ENCODE peak calls at places on chromosomes 16 and 17, in six cellular contexts. X is RWPE1; E is fibroblast of lung; Z is GM19239; M is anterior cingulate cortex; S is CD4-positive, alpha-beta T cell. D is an unnamed sample.

GRCh38 chr16:4415538-4416199 is 727 bp downstream of the CORO7 start:
- DNase-seq in X (no peak), E (peak), Z (no peak), M (no peak), S (peak), D (no peak)

GRCh38 chr16:66440970-66441369 is 13.9 kb downstream of the BEAN1 start:
- DNase-seq in X (no peak), E (no peak), Z (no peak), M (no peak), S (no peak), D (no peak)

GRCh38 chr17:57542518-57542917 is 202.6 kb downstream of the CCDC182 start:
- DNase-seq in X (no peak), E (no peak), Z (no peak), M (no peak), S (no peak), D (no peak)

GRCh38 chr16:68081796-68082567 is 3.2 kb upstream of the NFATC3 start:
- DNase-seq in X (no peak), E (no peak), Z (no peak), M (no peak), S (no peak), D (no peak)

GRCh38 chr16:15933781-15934180 is 15.6 kb upstream of the ABCC1 start:
- DNase-seq in X (no peak), E (no peak), Z (no peak), M (no peak), S (no peak), D (no peak)

GRCh38 chr17:22268214-22268911 is 576.0 kb downstream of the KCNJ18 start:
- DNase-seq in X (no peak), E (no peak), Z (no peak), M (no peak), S (no peak), D (no peak)

GRCh38 chr16:53913082-53913870 is 209.3 kb downstream of the FTO start:
- DNase-seq in X (peak), E (peak), Z (no peak), M (no peak), S (no peak), D (peak)

GRCh38 chr17:53454337-53454736 is 368.4 kb upstream of the KIF2B start:
- DNase-seq in X (no peak), E (no peak), Z (no peak), M (no peak), S (no peak), D (no peak)

GRCh38 chr17:37239690-37240344 is 136.0 kb upstream of the C17orf78 start:
- DNase-seq in X (peak), E (peak), Z (no peak), M (no peak), S (no peak), D (peak)

GRCh38 chr16:19804538-19805323 is 79.9 kb downstream of the GPRC5B start:
- DNase-seq in X (peak), E (peak), Z (no peak), M (no peak), S (peak), D (peak)

GRCh38 chr17:3534881-3535252 is 22.7 kb downstream of the TRPV3 start:
- DNase-seq in X (no peak), E (peak), Z (no peak), M (peak), S (no peak), D (peak)

GRCh38 chr17:82901356-82901755 is 61.5 kb upstream of the ZNF750 start:
- DNase-seq in X (no peak), E (no peak), Z (no peak), M (no peak), S (no peak), D (no peak)

GRCh38 chr16:49750341-49751011 is 105.4 kb downstream of the ZNF423 start:
- DNase-seq in X (no peak), E (peak), Z (no peak), M (no peak), S (no peak), D (peak)

GRCh38 chr17:80964859-80965580 is 26.6 kb upstream of the CHMP6 start:
- DNase-seq in X (no peak), E (no peak), Z (no peak), M (no peak), S (no peak), D (no peak)

GRCh38 chr17:77106874-77107358 is 33.9 kb upstream of the SEC14L1 start:
- DNase-seq in X (no peak), E (no peak), Z (peak), M (no peak), S (no peak), D (no peak)

GRCh38 chr17:72416054-72416691 is 295.4 kb downstream of the SOX9 start:
- DNase-seq in X (peak), E (peak), Z (no peak), M (no peak), S (no peak), D (peak)

GRCh38 chr16:88300463-88300835 is 82.3 kb upstream of the ZNF469 start:
- DNase-seq in X (no peak), E (no peak), Z (no peak), M (no peak), S (no peak), D (no peak)

GRCh38 chr16:54027126-54027922 is 259.3 kb downstream of the IRX3 start:
- DNase-seq in X (peak), E (peak), Z (no peak), M (no peak), S (no peak), D (peak)

GRCh38 chr17:8041249-8041928 is 2.5 kb downstream of the ALOX15B start:
- DNase-seq in X (peak), E (peak), Z (peak), M (peak), S (no peak), D (peak)

GRCh38 chr16:62213763-62214162 is 177.5 kb upstream of the CDH8 start:
- DNase-seq in X (no peak), E (no peak), Z (no peak), M (no peak), S (no peak), D (no peak)

GRCh38 chr17:79515646-79516604 is 94.9 kb downstream of the RBFOX3 start:
- DNase-seq in X (no peak), E (peak), Z (no peak), M (no peak), S (no peak), D (peak)

GRCh38 chr16:918068-918467 is 52.7 kb downstream of the LMF1 start:
- DNase-seq in X (no peak), E (no peak), Z (no peak), M (no peak), S (no peak), D (peak)

GRCh38 chr16:68233085-68233834 is 2.7 kb downstream of the ESRP2 start:
- DNase-seq in X (no peak), E (no peak), Z (no peak), M (no peak), S (no peak), D (no peak)

GRCh38 chr17:61072648-61073047 is 327.0 kb upstream of the TBX2 start:
- DNase-seq in X (no peak), E (peak), Z (no peak), M (no peak), S (no peak), D (no peak)

GRCh38 chr16:30053376-30054015 is 12.1 kb upstream of the ALDOA start:
- DNase-seq in X (peak), E (peak), Z (no peak), M (no peak), S (no peak), D (peak)

GRCh38 chr16:69311115-69311532 is at the start of gene VPS4A:
- DNase-seq in X (peak), E (peak), Z (peak), M (peak), S (peak), D (peak)

GRCh38 chr16:3129137-3130131 is 5.4 kb upstream of the ZNF213 start:
- DNase-seq in X (peak), E (peak), Z (no peak), M (peak), S (peak), D (peak)

GRCh38 chr16:515963-516226 is 11.6 kb upstream of the CAPN15 start:
- DNase-seq in X (no peak), E (no peak), Z (no peak), M (no peak), S (no peak), D (no peak)

GRCh38 chr17:32993977-32994376 is 2.3 kb downstream of the SPACA3 start:
- DNase-seq in X (no peak), E (no peak), Z (no peak), M (no peak), S (no peak), D (no peak)

GRCh38 chr17:45425125-45425983 is 7.3 kb downstream of the ARHGAP27 start:
- DNase-seq in X (peak), E (peak), Z (no peak), M (no peak), S (no peak), D (peak)

GRCh38 chr16:55691771-55692170 is 36.0 kb downstream of the SLC6A2 start:
- DNase-seq in X (no peak), E (no peak), Z (no peak), M (no peak), S (no peak), D (no peak)

GRCh38 chr16:69404275-69404805 is 18.5 kb upstream of the TERF2 start:
- DNase-seq in X (no peak), E (peak), Z (no peak), M (peak), S (no peak), D (no peak)